ENCODE peak calls at places on chromosomes 4 and X, in five cellular contexts. E, U, L, D and J are unnamed samples.

GRCh38 chr4:175562537-175562936 is 249.5 kb downstream of the GPM6A start:
- DNase-seq in U (no peak), L (no peak), D (no peak), E (no peak), J (no peak)

GRCh38 chrX:153806999-153807575 is 12.6 kb downstream of the SSR4 start:
- DNase-seq in E (no peak), L (no peak), U (no peak), D (no peak), J (no peak)

GRCh38 chr4:169024762-169025161 is 14.7 kb upstream of the CBR4 start:
- DNase-seq in L (peak; percentile 66), D (no peak), U (no peak), E (peak; percentile 72), J (peak; percentile 66)

GRCh38 chrX:110414679-110415439 is 56.2 kb downstream of the RTL9 start:
- DNase-seq in E (no peak), U (no peak), L (peak; percentile 18), D (no peak), J (peak; percentile 77)

GRCh38 chr4:152729466-152729865 is 49.7 kb upstream of the TMEM154 start:
- DNase-seq in U (no peak), D (no peak), E (peak; percentile 70), L (no peak), J (peak; percentile 45)

GRCh38 chr4:100288167-100288566 is 97.9 kb upstream of the DDIT4L start:
- DNase-seq in L (no peak), E (peak; percentile 13), D (no peak), U (no peak), J (peak; percentile 36)

GRCh38 chrX:153744210-153745066 is 19.6 kb upstream of the PLXNB3 start:
- DNase-seq in E (no peak), L (no peak), U (no peak), D (no peak), J (no peak)

GRCh38 chr4:2370597-2371320 is 47.7 kb downstream of the ZFYVE28 start:
- DNase-seq in D (no peak), L (no peak), U (no peak), E (no peak), J (no peak)

GRCh38 chr4:184421558-184422155 is 52.7 kb downstream of the IRF2 start:
- DNase-seq in U (no peak), L (no peak), E (no peak), D (no peak), J (no peak)

GRCh38 chr4:98710831-98711230 is 52.4 kb upstream of the TSPAN5 start:
- DNase-seq in E (peak; percentile 22), L (no peak), U (no peak), D (no peak), J (no peak)

GRCh38 chr4:139454111-139454600 is at the start of gene RAB33B:
- DNase-seq in D (no peak), L (no peak), E (peak; percentile 94), U (no peak), J (peak; percentile 89)

GRCh38 chr4:80261989-80262600 is 4.4 kb upstream of the FGF5 start:
- DNase-seq in D (no peak), L (no peak), E (no peak), U (no peak), J (no peak)

GRCh38 chr4:79290376-79290775 is 35.5 kb downstream of the NAA11 start:
- DNase-seq in U (no peak), L (no peak), E (no peak), D (no peak), J (no peak)

GRCh38 chrX:43882294-43882681 is at the start of gene MAOB:
- DNase-seq in E (no peak), L (no peak), U (no peak), D (peak; percentile 37), J (no peak)

GRCh38 chr4:24067781-24068193 is 177.9 kb upstream of the PPARGC1A start:
- DNase-seq in D (no peak), E (peak; percentile 20), L (no peak), U (no peak), J (peak; percentile 14)

GRCh38 chrX:101485212-101486064 is at the start of gene ARMCX4:
- DNase-seq in U (no peak), D (peak; percentile 58), L (no peak), E (peak; percentile 66), J (peak; percentile 39)

GRCh38 chr4:135372131-135372530 is 1170.5 kb upstream of the PABPC4L start:
- DNase-seq in L (no peak), E (no peak), D (no peak), U (no peak), J (no peak)

GRCh38 chr4:135368826-135369225 is 1167.2 kb upstream of the PABPC4L start:
- DNase-seq in L (no peak), E (no peak), D (no peak), U (no peak), J (peak; percentile 12)

GRCh38 chr4:135371137-135371536 is 1169.5 kb upstream of the PABPC4L start:
- DNase-seq in U (no peak), D (no peak), L (peak; percentile 6), E (no peak), J (no peak)
- TF ChIP-seq CTCF in U (peak; percentile 32), D (no peak), L (peak; percentile 62), E (no peak), J (no peak)

DNA sequence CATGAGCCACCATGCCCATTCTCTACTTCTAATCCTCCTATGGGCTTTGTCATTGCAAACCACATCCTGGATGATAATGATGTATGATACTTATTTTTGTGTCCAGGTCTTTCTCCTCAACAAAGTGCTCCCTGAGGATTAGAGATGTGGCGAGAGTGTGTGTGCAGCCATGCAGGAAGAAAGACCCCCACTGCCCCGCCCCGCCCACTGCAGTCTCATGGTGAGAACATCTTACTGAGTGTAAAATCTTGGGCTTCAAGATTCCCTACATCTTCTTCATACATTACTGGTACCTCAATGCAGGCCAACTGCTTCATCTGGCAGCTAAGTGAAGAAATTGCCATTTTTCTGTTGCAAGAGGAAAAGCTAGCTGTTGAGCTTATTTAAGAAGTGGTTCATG is 25.9 kb upstream of the MAP3K15 start:
- DNase-seq in E (no peak), U (no peak), D (no peak), L (no peak), J (no peak)
- TF ChIP-seq CTCF in E (no peak), U (no peak), D (no peak), L (no peak), J (no peak)

DNA sequence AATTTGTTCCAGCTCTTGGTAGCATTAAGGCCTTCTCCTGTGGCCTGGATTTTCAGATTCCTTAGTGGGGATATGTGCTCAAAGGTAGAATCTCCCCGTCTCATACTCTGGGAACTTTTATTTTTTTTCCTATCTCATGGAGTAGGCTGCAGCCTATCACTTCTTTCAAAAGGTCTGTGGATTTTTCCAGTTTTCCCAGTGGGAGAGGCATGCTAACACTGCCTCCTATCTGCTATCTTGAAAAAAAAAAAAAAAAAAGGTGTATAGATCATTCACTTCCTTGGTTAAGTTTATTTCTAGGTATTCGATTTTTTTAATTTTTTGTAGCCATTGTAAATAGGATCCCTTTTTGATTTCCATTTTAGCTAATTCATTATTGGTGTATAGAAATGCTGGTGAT is 67.1 kb downstream of the IL15 start:
- DNase-seq in D (no peak), L (no peak), U (no peak), E (no peak), J (peak; percentile 7)
- TF ChIP-seq CTCF in D (no peak), L (no peak), U (no peak), E (peak; percentile 13), J (peak; percentile 19)

DNA sequence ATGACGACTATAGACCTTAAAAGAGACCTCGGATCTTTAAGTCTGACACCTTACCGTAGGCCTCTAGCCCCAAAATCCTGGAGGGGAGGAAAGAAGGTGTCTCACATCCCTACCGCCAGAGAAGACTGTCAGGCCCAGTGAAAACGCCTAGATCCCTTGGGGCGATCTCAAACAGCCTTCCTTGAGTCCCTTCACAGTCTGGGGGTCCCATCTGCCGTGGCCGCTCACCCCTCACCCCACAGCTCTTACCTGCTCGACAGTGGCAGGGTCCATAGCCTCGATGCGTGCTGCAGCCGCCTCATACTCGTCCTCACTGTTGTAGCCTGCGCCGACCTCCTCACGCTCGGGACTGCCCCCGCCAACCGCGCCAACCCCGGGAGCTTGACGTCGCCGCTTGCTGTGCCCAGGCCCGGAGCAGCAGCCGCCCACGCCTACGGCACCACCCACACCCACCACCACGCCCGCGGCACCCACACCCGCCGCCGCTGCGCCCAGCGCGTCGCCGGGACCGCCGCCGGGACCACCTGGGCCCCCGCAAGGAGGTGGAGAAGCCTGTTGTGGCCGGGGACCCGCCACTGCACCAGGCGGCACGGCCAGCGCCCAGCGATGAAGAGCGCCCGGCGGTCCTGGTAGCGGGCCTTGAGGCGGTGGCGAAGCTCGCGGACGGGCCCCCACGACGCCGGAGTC is 536 bp downstream of the OTUD5 start:
- DNase-seq in L (no peak), D (peak; percentile 41), U (no peak), E (peak; percentile 6), J (no peak)
- TF ChIP-seq CTCF in L (no peak), D (no peak), U (no peak), E (no peak), J (no peak)

DNA sequence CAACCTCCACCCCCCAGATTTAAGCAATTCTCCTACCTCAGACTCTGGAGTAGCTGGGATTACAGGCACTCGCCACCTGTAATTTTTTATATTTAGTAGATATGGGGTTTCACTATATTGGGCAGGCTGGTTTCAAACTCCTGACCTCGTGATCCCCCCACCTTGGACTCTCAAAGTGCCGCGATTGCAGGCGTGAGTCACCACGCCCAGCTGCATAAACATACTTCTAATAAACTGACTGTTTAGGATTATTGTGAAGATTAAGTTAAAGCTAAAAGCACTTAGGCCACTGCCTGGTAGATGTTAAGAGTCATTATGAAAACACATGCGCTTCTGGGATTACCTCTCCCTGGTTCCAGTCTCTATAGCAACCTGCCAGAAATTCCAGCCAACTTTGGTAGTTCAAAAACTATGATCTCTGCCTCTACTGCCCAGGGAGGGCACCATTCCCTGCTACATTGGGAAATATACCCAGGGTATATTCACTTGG is 30.2 kb upstream of the GRIA3 start:
- DNase-seq in E (no peak), L (no peak), D (no peak), U (no peak), J (no peak)
- TF ChIP-seq CTCF in E (no peak), L (no peak), D (no peak), U (no peak), J (no peak)

GRCh38 chr4:126627255-126627654 is 1005.5 kb upstream of the INTU start:
- DNase-seq in L (no peak), D (no peak), U (no peak), E (peak; percentile 49), J (peak; percentile 40)
- TF ChIP-seq CTCF in L (peak; percentile 34), D (no peak), U (no peak), E (peak; percentile 75), J (peak; percentile 66)

DNA sequence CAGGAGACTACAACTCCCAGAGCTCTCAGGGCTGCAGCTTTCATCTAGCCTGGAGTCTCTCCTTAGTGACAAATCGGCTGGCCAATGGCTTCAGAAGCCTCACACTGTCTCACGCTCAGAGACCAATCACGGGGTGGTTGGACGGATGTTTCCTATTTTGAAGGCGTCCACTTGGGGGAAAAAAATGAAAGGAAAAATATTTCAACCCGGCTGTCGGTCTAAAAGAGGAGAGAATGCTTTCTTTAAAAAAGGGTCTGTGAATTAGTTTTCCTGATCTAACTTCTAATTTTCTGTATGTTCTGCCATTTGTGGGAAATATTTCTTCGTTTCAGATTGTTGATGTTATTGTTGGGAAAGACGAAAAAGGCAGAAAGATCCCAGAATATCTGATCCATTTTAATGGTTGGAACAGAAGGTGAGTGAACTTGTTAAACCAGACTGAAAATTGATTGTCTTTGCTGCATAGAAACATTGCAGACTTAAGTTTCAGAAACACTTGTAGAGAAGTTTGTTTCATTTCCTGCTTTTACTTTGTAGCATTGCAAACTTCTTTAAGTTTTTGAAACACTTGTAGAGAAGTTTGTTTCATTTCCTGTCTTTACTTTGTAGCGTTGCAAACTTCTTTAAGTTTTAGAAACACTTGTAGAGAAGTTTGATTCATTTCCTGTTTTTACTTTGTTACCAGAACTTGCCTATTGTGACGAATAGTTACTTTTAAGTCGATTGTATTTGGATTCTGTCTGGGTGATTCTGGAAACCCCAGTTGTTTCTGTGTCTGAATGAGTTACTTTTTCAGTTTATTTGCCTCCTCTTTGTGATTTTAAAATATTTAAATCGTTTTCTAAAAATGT is 1.6 kb downstream of the MSL3 start:
- DNase-seq in D (peak; percentile 82), E (peak; percentile 93), L (peak; percentile 71), U (peak; percentile 57), J (peak; percentile 93)
- TF ChIP-seq CTCF in D (no peak), E (no peak), L (no peak), U (no peak), J (no peak)